ENCODE peak calls at places on chromosomes 1 and 21, in nine cellular contexts. One of them, this sample, is unnamed.

GRCh38 chr1:16241116-16241763 is 4.3 kb upstream of the CPLANE2 start:
- DNase-seq in activated CD4-positive, CD25-positive, alpha-beta regulatory T cell: no peak
- DNase-seq in amniotic stem cell: no peak
- DNase-seq in fibroblast of lung: no peak
- DNase-seq in anterior cingulate cortex: no peak
- DNase-seq in prostate gland: no peak
- DNase-seq in NCI-H748 treated with DMSO at 0.1 percent for 48 hours: peak; percentile 38
- DNase-seq in activated naive CD4-positive, alpha-beta T cell: no peak
- DNase-seq in NCI-H2029: no peak
- DNase-seq in this sample: no peak

GRCh38 chr1:51313961-51314777 is 16.2 kb downstream of the TTC39A start:
- DNase-seq in fibroblast of lung: peak; percentile 84
- DNase-seq in activated CD4-positive, CD25-positive, alpha-beta regulatory T cell: no peak
- DNase-seq in activated naive CD4-positive, alpha-beta T cell: no peak
- DNase-seq in NCI-H748 treated with DMSO at 0.1 percent for 48 hours: no peak
- DNase-seq in prostate gland: peak; percentile 78
- DNase-seq in NCI-H2029: no peak
- DNase-seq in anterior cingulate cortex: no peak
- DNase-seq in amniotic stem cell: no peak
- DNase-seq in this sample: no peak

GRCh38 chr1:53089478-53090226 is 27.6 kb downstream of the PODN start:
- DNase-seq in amniotic stem cell: peak; percentile 15
- DNase-seq in NCI-H748 treated with DMSO at 0.1 percent for 48 hours: no peak
- DNase-seq in activated CD4-positive, CD25-positive, alpha-beta regulatory T cell: no peak
- DNase-seq in activated naive CD4-positive, alpha-beta T cell: no peak
- DNase-seq in anterior cingulate cortex: no peak
- DNase-seq in prostate gland: no peak
- DNase-seq in NCI-H2029: no peak
- DNase-seq in fibroblast of lung: peak; percentile 27
- DNase-seq in this sample: no peak

GRCh38 chr1:212607206-212607923 is 1.2 kb upstream of the ATF3 start:
- DNase-seq in prostate gland: peak; percentile 23
- DNase-seq in activated CD4-positive, CD25-positive, alpha-beta regulatory T cell: no peak
- DNase-seq in amniotic stem cell: no peak
- DNase-seq in NCI-H748 treated with DMSO at 0.1 percent for 48 hours: peak; percentile 38
- DNase-seq in activated naive CD4-positive, alpha-beta T cell: no peak
- DNase-seq in fibroblast of lung: no peak
- DNase-seq in anterior cingulate cortex: no peak
- DNase-seq in NCI-H2029: no peak
- DNase-seq in this sample: peak; percentile 22

GRCh38 chr21:40386301-40386911 is 460.6 kb downstream of the DSCAM start:
- DNase-seq in NCI-H748 treated with DMSO at 0.1 percent for 48 hours: peak; percentile 41
- DNase-seq in amniotic stem cell: peak; percentile 51
- DNase-seq in fibroblast of lung: peak; percentile 25
- DNase-seq in NCI-H2029: no peak
- DNase-seq in activated naive CD4-positive, alpha-beta T cell: no peak
- DNase-seq in anterior cingulate cortex: peak; percentile 21
- DNase-seq in activated CD4-positive, CD25-positive, alpha-beta regulatory T cell: no peak
- DNase-seq in prostate gland: peak; percentile 56
- DNase-seq in this sample: no peak

GRCh38 chr1:22296701-22297591 is 154.0 kb upstream of the WNT4 start:
- DNase-seq in activated CD4-positive, CD25-positive, alpha-beta regulatory T cell: no peak
- DNase-seq in amniotic stem cell: no peak
- DNase-seq in NCI-H748 treated with DMSO at 0.1 percent for 48 hours: no peak
- DNase-seq in prostate gland: no peak
- DNase-seq in anterior cingulate cortex: no peak
- DNase-seq in NCI-H2029: no peak
- DNase-seq in activated naive CD4-positive, alpha-beta T cell: no peak
- DNase-seq in fibroblast of lung: no peak
- DNase-seq in this sample: no peak

GRCh38 chr1:115713906-115714305 is 54.6 kb downstream of the CASQ2 start:
- DNase-seq in fibroblast of lung: no peak
- DNase-seq in anterior cingulate cortex: no peak
- DNase-seq in NCI-H2029: no peak
- DNase-seq in prostate gland: no peak
- DNase-seq in activated CD4-positive, CD25-positive, alpha-beta regulatory T cell: no peak
- DNase-seq in NCI-H748 treated with DMSO at 0.1 percent for 48 hours: no peak
- DNase-seq in activated naive CD4-positive, alpha-beta T cell: no peak
- DNase-seq in amniotic stem cell: no peak
- DNase-seq in this sample: no peak

GRCh38 chr1:248416226-248416625 is 13.4 kb downstream of the OR2T1 start:
- DNase-seq in anterior cingulate cortex: no peak
- DNase-seq in activated naive CD4-positive, alpha-beta T cell: no peak
- DNase-seq in prostate gland: no peak
- DNase-seq in NCI-H2029: no peak
- DNase-seq in fibroblast of lung: no peak
- DNase-seq in NCI-H748 treated with DMSO at 0.1 percent for 48 hours: no peak
- DNase-seq in amniotic stem cell: no peak
- DNase-seq in activated CD4-positive, CD25-positive, alpha-beta regulatory T cell: no peak
- DNase-seq in this sample: no peak

GRCh38 chr1:234975941-234976871 is 152.4 kb downstream of the TOMM20 start:
- DNase-seq in NCI-H2029: no peak
- DNase-seq in amniotic stem cell: no peak
- DNase-seq in anterior cingulate cortex: no peak
- DNase-seq in prostate gland: no peak
- DNase-seq in fibroblast of lung: no peak
- DNase-seq in activated CD4-positive, CD25-positive, alpha-beta regulatory T cell: no peak
- DNase-seq in NCI-H748 treated with DMSO at 0.1 percent for 48 hours: no peak
- DNase-seq in activated naive CD4-positive, alpha-beta T cell: no peak
- DNase-seq in this sample: no peak

GRCh38 chr1:56434025-56434424 is 145.3 kb downstream of the PLPP3 start:
- DNase-seq in NCI-H2029: no peak
- DNase-seq in activated CD4-positive, CD25-positive, alpha-beta regulatory T cell: no peak
- DNase-seq in prostate gland: no peak
- DNase-seq in activated naive CD4-positive, alpha-beta T cell: no peak
- DNase-seq in fibroblast of lung: peak; percentile 52
- DNase-seq in anterior cingulate cortex: no peak
- DNase-seq in NCI-H748 treated with DMSO at 0.1 percent for 48 hours: no peak
- DNase-seq in amniotic stem cell: no peak
- DNase-seq in this sample: no peak

GRCh38 chr1:115411388-115412063 is 73.5 kb upstream of the NGF start:
- DNase-seq in NCI-H2029: peak; percentile 5
- DNase-seq in prostate gland: no peak
- DNase-seq in fibroblast of lung: peak; percentile 71
- DNase-seq in amniotic stem cell: no peak
- DNase-seq in activated naive CD4-positive, alpha-beta T cell: no peak
- DNase-seq in anterior cingulate cortex: no peak
- DNase-seq in activated CD4-positive, CD25-positive, alpha-beta regulatory T cell: no peak
- DNase-seq in NCI-H748 treated with DMSO at 0.1 percent for 48 hours: no peak
- DNase-seq in this sample: no peak

GRCh38 chr1:119549719-119550141 is 42.7 kb downstream of the HSD3B1 start:
- DNase-seq in prostate gland: peak; percentile 47
- DNase-seq in amniotic stem cell: peak; percentile 22
- DNase-seq in NCI-H2029: peak; percentile 51
- DNase-seq in fibroblast of lung: peak; percentile 58
- DNase-seq in NCI-H748 treated with DMSO at 0.1 percent for 48 hours: peak; percentile 59
- DNase-seq in anterior cingulate cortex: peak; percentile 41
- DNase-seq in activated CD4-positive, CD25-positive, alpha-beta regulatory T cell: no peak
- DNase-seq in activated naive CD4-positive, alpha-beta T cell: no peak
- DNase-seq in this sample: no peak

GRCh38 chr1:21904725-21905520 is 32.2 kb downstream of the HSPG2 start:
- DNase-seq in fibroblast of lung: peak; percentile 97
- DNase-seq in activated naive CD4-positive, alpha-beta T cell: no peak
- DNase-seq in NCI-H2029: peak; percentile 32
- DNase-seq in anterior cingulate cortex: no peak
- DNase-seq in prostate gland: no peak
- DNase-seq in amniotic stem cell: no peak
- DNase-seq in NCI-H748 treated with DMSO at 0.1 percent for 48 hours: no peak
- DNase-seq in activated CD4-positive, CD25-positive, alpha-beta regulatory T cell: no peak
- DNase-seq in this sample: no peak

GRCh38 chr1:38169121-38169520 is 122.5 kb upstream of the POU3F1 start:
- DNase-seq in anterior cingulate cortex: no peak
- DNase-seq in NCI-H2029: no peak
- DNase-seq in NCI-H748 treated with DMSO at 0.1 percent for 48 hours: no peak
- DNase-seq in activated CD4-positive, CD25-positive, alpha-beta regulatory T cell: no peak
- DNase-seq in amniotic stem cell: no peak
- DNase-seq in activated naive CD4-positive, alpha-beta T cell: no peak
- DNase-seq in prostate gland: no peak
- DNase-seq in fibroblast of lung: no peak
- DNase-seq in this sample: no peak

GRCh38 chr1:9085306-9085940 is 16.0 kb upstream of the SLC2A5 start:
- DNase-seq in activated CD4-positive, CD25-positive, alpha-beta regulatory T cell: no peak
- DNase-seq in anterior cingulate cortex: no peak
- DNase-seq in NCI-H748 treated with DMSO at 0.1 percent for 48 hours: no peak
- DNase-seq in fibroblast of lung: peak; percentile 53
- DNase-seq in prostate gland: peak; percentile 52
- DNase-seq in NCI-H2029: no peak
- DNase-seq in activated naive CD4-positive, alpha-beta T cell: no peak
- DNase-seq in amniotic stem cell: no peak
- DNase-seq in this sample: no peak

GRCh38 chr21:25496825-25497482 is 110.3 kb downstream of the MRPL39 start:
- DNase-seq in activated CD4-positive, CD25-positive, alpha-beta regulatory T cell: no peak
- DNase-seq in amniotic stem cell: peak; percentile 12
- DNase-seq in prostate gland: no peak
- DNase-seq in NCI-H748 treated with DMSO at 0.1 percent for 48 hours: no peak
- DNase-seq in fibroblast of lung: peak; percentile 55
- DNase-seq in NCI-H2029: no peak
- DNase-seq in activated naive CD4-positive, alpha-beta T cell: no peak
- DNase-seq in anterior cingulate cortex: no peak
- DNase-seq in this sample: no peak

GRCh38 chr1:19793360-19794046 is 6.2 kb downstream of the TMCO4 start:
- DNase-seq in prostate gland: no peak
- DNase-seq in activated naive CD4-positive, alpha-beta T cell: no peak
- DNase-seq in amniotic stem cell: no peak
- DNase-seq in NCI-H2029: no peak
- DNase-seq in activated CD4-positive, CD25-positive, alpha-beta regulatory T cell: no peak
- DNase-seq in NCI-H748 treated with DMSO at 0.1 percent for 48 hours: no peak
- DNase-seq in anterior cingulate cortex: no peak
- DNase-seq in fibroblast of lung: no peak
- DNase-seq in this sample: no peak

GRCh38 chr1:110248746-110249145 is 38.6 kb downstream of the KCNC4 start:
- DNase-seq in prostate gland: no peak
- DNase-seq in NCI-H748 treated with DMSO at 0.1 percent for 48 hours: no peak
- DNase-seq in anterior cingulate cortex: no peak
- DNase-seq in NCI-H2029: no peak
- DNase-seq in fibroblast of lung: no peak
- DNase-seq in activated CD4-positive, CD25-positive, alpha-beta regulatory T cell: no peak
- DNase-seq in amniotic stem cell: no peak
- DNase-seq in activated naive CD4-positive, alpha-beta T cell: no peak
- DNase-seq in this sample: no peak

GRCh38 chr1:2385606-2386280 is 5.6 kb downstream of the MORN1 start:
- DNase-seq in activated CD4-positive, CD25-positive, alpha-beta regulatory T cell: no peak
- DNase-seq in NCI-H748 treated with DMSO at 0.1 percent for 48 hours: no peak
- DNase-seq in NCI-H2029: no peak
- DNase-seq in fibroblast of lung: no peak
- DNase-seq in prostate gland: no peak
- DNase-seq in anterior cingulate cortex: no peak
- DNase-seq in activated naive CD4-positive, alpha-beta T cell: no peak
- DNase-seq in amniotic stem cell: no peak
- DNase-seq in this sample: no peak

GRCh38 chr1:45411510-45411899 is 71.3 kb upstream of the MUTYH start:
- DNase-seq in activated naive CD4-positive, alpha-beta T cell: no peak
- DNase-seq in prostate gland: no peak
- DNase-seq in NCI-H2029: no peak
- DNase-seq in NCI-H748 treated with DMSO at 0.1 percent for 48 hours: no peak
- DNase-seq in activated CD4-positive, CD25-positive, alpha-beta regulatory T cell: no peak
- DNase-seq in anterior cingulate cortex: no peak
- DNase-seq in amniotic stem cell: no peak
- DNase-seq in fibroblast of lung: no peak
- DNase-seq in this sample: no peak

GRCh38 chr1:87914396-87914795 is 585.7 kb downstream of the LMO4 start:
- DNase-seq in NCI-H2029: no peak
- DNase-seq in NCI-H748 treated with DMSO at 0.1 percent for 48 hours: no peak
- DNase-seq in fibroblast of lung: peak; percentile 12
- DNase-seq in amniotic stem cell: no peak
- DNase-seq in anterior cingulate cortex: no peak
- DNase-seq in prostate gland: no peak
- DNase-seq in activated naive CD4-positive, alpha-beta T cell: no peak
- DNase-seq in activated CD4-positive, CD25-positive, alpha-beta regulatory T cell: no peak
- DNase-seq in this sample: no peak

GRCh38 chr1:172145231-172145651 is 275.2 kb upstream of the C1orf105 start:
- DNase-seq in NCI-H748 treated with DMSO at 0.1 percent for 48 hours: no peak
- DNase-seq in activated naive CD4-positive, alpha-beta T cell: no peak
- DNase-seq in anterior cingulate cortex: no peak
- DNase-seq in prostate gland: no peak
- DNase-seq in activated CD4-positive, CD25-positive, alpha-beta regulatory T cell: no peak
- DNase-seq in amniotic stem cell: peak; percentile 72
- DNase-seq in NCI-H2029: no peak
- DNase-seq in fibroblast of lung: peak; percentile 83
- DNase-seq in this sample: no peak

GRCh38 chr1:36511804-36512798 is 29.4 kb upstream of the CSF3R start:
- DNase-seq in activated naive CD4-positive, alpha-beta T cell: no peak
- DNase-seq in fibroblast of lung: no peak
- DNase-seq in activated CD4-positive, CD25-positive, alpha-beta regulatory T cell: no peak
- DNase-seq in prostate gland: no peak
- DNase-seq in NCI-H2029: no peak
- DNase-seq in amniotic stem cell: no peak
- DNase-seq in NCI-H748 treated with DMSO at 0.1 percent for 48 hours: no peak
- DNase-seq in anterior cingulate cortex: no peak
- DNase-seq in this sample: no peak

GRCh38 chr1:174877208-174877673 is 122.5 kb upstream of the CACYBP start:
- DNase-seq in NCI-H748 treated with DMSO at 0.1 percent for 48 hours: peak; percentile 69
- DNase-seq in amniotic stem cell: no peak
- DNase-seq in prostate gland: no peak
- DNase-seq in fibroblast of lung: peak; percentile 16
- DNase-seq in activated CD4-positive, CD25-positive, alpha-beta regulatory T cell: no peak
- DNase-seq in NCI-H2029: peak; percentile 33
- DNase-seq in anterior cingulate cortex: no peak
- DNase-seq in activated naive CD4-positive, alpha-beta T cell: no peak
- DNase-seq in this sample: no peak

GRCh38 chr1:27571439-27572018 is 32.4 kb downstream of the AHDC1 start:
- DNase-seq in NCI-H2029: no peak
- DNase-seq in NCI-H748 treated with DMSO at 0.1 percent for 48 hours: no peak
- DNase-seq in anterior cingulate cortex: no peak
- DNase-seq in activated CD4-positive, CD25-positive, alpha-beta regulatory T cell: no peak
- DNase-seq in prostate gland: no peak
- DNase-seq in activated naive CD4-positive, alpha-beta T cell: no peak
- DNase-seq in fibroblast of lung: no peak
- DNase-seq in amniotic stem cell: no peak
- DNase-seq in this sample: no peak

GRCh38 chr21:41322496-41323382 is 6.1 kb downstream of the FAM3B start:
- DNase-seq in activated CD4-positive, CD25-positive, alpha-beta regulatory T cell: no peak
- DNase-seq in amniotic stem cell: no peak
- DNase-seq in fibroblast of lung: no peak
- DNase-seq in NCI-H2029: no peak
- DNase-seq in anterior cingulate cortex: no peak
- DNase-seq in prostate gland: no peak
- DNase-seq in activated naive CD4-positive, alpha-beta T cell: no peak
- DNase-seq in NCI-H748 treated with DMSO at 0.1 percent for 48 hours: no peak
- DNase-seq in this sample: no peak

GRCh38 chr1:46133181-46133658 is 791 bp upstream of the PIK3R3 start:
- DNase-seq in amniotic stem cell: no peak
- DNase-seq in NCI-H2029: peak; percentile 94
- DNase-seq in activated CD4-positive, CD25-positive, alpha-beta regulatory T cell: no peak
- DNase-seq in fibroblast of lung: no peak
- DNase-seq in activated naive CD4-positive, alpha-beta T cell: peak; percentile 14
- DNase-seq in anterior cingulate cortex: no peak
- DNase-seq in prostate gland: no peak
- DNase-seq in NCI-H748 treated with DMSO at 0.1 percent for 48 hours: peak; percentile 64
- DNase-seq in this sample: peak; percentile 59

GRCh38 chr1:47794530-47794929 is 202.7 kb downstream of the TRABD2B start:
- DNase-seq in amniotic stem cell: no peak
- DNase-seq in fibroblast of lung: no peak
- DNase-seq in prostate gland: no peak
- DNase-seq in anterior cingulate cortex: no peak
- DNase-seq in activated CD4-positive, CD25-positive, alpha-beta regulatory T cell: no peak
- DNase-seq in NCI-H748 treated with DMSO at 0.1 percent for 48 hours: no peak
- DNase-seq in activated naive CD4-positive, alpha-beta T cell: no peak
- DNase-seq in NCI-H2029: no peak
- DNase-seq in this sample: no peak

GRCh38 chr1:227919916-227920315 is 27.8 kb downstream of the WNT9A start:
- DNase-seq in fibroblast of lung: no peak
- DNase-seq in activated naive CD4-positive, alpha-beta T cell: no peak
- DNase-seq in amniotic stem cell: no peak
- DNase-seq in prostate gland: no peak
- DNase-seq in anterior cingulate cortex: no peak
- DNase-seq in activated CD4-positive, CD25-positive, alpha-beta regulatory T cell: no peak
- DNase-seq in NCI-H2029: no peak
- DNase-seq in NCI-H748 treated with DMSO at 0.1 percent for 48 hours: no peak
- DNase-seq in this sample: no peak

GRCh38 chr21:45341779-45342178 is 54.1 kb upstream of the POFUT2 start:
- DNase-seq in NCI-H748 treated with DMSO at 0.1 percent for 48 hours: peak; percentile 36
- DNase-seq in NCI-H2029: no peak
- DNase-seq in amniotic stem cell: no peak
- DNase-seq in prostate gland: no peak
- DNase-seq in anterior cingulate cortex: no peak
- DNase-seq in activated naive CD4-positive, alpha-beta T cell: no peak
- DNase-seq in activated CD4-positive, CD25-positive, alpha-beta regulatory T cell: no peak
- DNase-seq in fibroblast of lung: peak; percentile 55
- DNase-seq in this sample: no peak

GRCh38 chr1:184745929-184746583 is 8.6 kb downstream of the EDEM3 start:
- DNase-seq in fibroblast of lung: no peak
- DNase-seq in prostate gland: no peak
- DNase-seq in activated naive CD4-positive, alpha-beta T cell: no peak
- DNase-seq in activated CD4-positive, CD25-positive, alpha-beta regulatory T cell: no peak
- DNase-seq in NCI-H2029: no peak
- DNase-seq in anterior cingulate cortex: no peak
- DNase-seq in amniotic stem cell: no peak
- DNase-seq in NCI-H748 treated with DMSO at 0.1 percent for 48 hours: no peak
- DNase-seq in this sample: no peak

This sample was measured in activated gamma-delta T cell.